ENCODE peak calls at places on chromosomes 11 and 22, in four cellular contexts. One of them, this sample, is unnamed.

GRCh38 chr11:19675397-19675796 is 37.2 kb upstream of the NAV2 start:
- DNase-seq in skeletal muscle cell: no peak
- DNase-seq in naive thymus-derived CD4-positive, alpha-beta T cell: no peak
- DNase-seq in fibroblast of the aortic adventitia: no peak
- DNase-seq in this sample: no peak

GRCh38 chr11:30016588-30017363 is at the start of gene KCNA4:
- DNase-seq in skeletal muscle cell: no peak
- DNase-seq in naive thymus-derived CD4-positive, alpha-beta T cell: no peak
- DNase-seq in fibroblast of the aortic adventitia: no peak
- DNase-seq in this sample: no peak

GRCh38 chr11:69096473-69096872 is 47.7 kb downstream of the TPCN2 start:
- DNase-seq in skeletal muscle cell: no peak
- DNase-seq in naive thymus-derived CD4-positive, alpha-beta T cell: no peak
- DNase-seq in fibroblast of the aortic adventitia: no peak
- DNase-seq in this sample: no peak

GRCh38 chr11:87263979-87264378 is 226.2 kb downstream of the TMEM135 start:
- DNase-seq in skeletal muscle cell: no peak
- DNase-seq in naive thymus-derived CD4-positive, alpha-beta T cell: no peak
- DNase-seq in fibroblast of the aortic adventitia: no peak
- DNase-seq in this sample: no peak

GRCh38 chr11:111910637-111911562 is 670 bp downstream of the CRYAB start:
- DNase-seq in skeletal muscle cell: no peak
- DNase-seq in naive thymus-derived CD4-positive, alpha-beta T cell: no peak
- DNase-seq in fibroblast of the aortic adventitia: no peak
- DNase-seq in this sample: no peak

GRCh38 chr22:48548391-48548790 is 1279.3 kb downstream of the BRD1 start:
- DNase-seq in skeletal muscle cell: no peak
- DNase-seq in naive thymus-derived CD4-positive, alpha-beta T cell: no peak
- DNase-seq in fibroblast of the aortic adventitia: no peak
- DNase-seq in this sample: no peak

GRCh38 chr11:36148701-36149100 is 140.5 kb downstream of the COMMD9 start:
- DNase-seq in skeletal muscle cell: no peak
- DNase-seq in naive thymus-derived CD4-positive, alpha-beta T cell: no peak
- DNase-seq in fibroblast of the aortic adventitia: no peak
- DNase-seq in this sample: no peak

GRCh38 chr11:86523738-86524602 is 148.4 kb downstream of the ME3 start:
- DNase-seq in skeletal muscle cell: peak; percentile 77
- DNase-seq in naive thymus-derived CD4-positive, alpha-beta T cell: no peak
- DNase-seq in fibroblast of the aortic adventitia: peak; percentile 94
- DNase-seq in this sample: no peak

GRCh38 chr11:75849917-75850316 is 34.9 kb downstream of the UVRAG start:
- DNase-seq in skeletal muscle cell: no peak
- DNase-seq in naive thymus-derived CD4-positive, alpha-beta T cell: no peak
- DNase-seq in fibroblast of the aortic adventitia: no peak
- DNase-seq in this sample: no peak

GRCh38 chr11:34149786-34150185 is 44.4 kb downstream of the NAT10 start:
- DNase-seq in skeletal muscle cell: no peak
- DNase-seq in naive thymus-derived CD4-positive, alpha-beta T cell: no peak
- DNase-seq in fibroblast of the aortic adventitia: peak; percentile 13
- DNase-seq in this sample: no peak

GRCh38 chr22:48951836-48952235 is 875.8 kb downstream of the BRD1 start:
- DNase-seq in skeletal muscle cell: no peak
- DNase-seq in naive thymus-derived CD4-positive, alpha-beta T cell: no peak
- DNase-seq in fibroblast of the aortic adventitia: no peak
- DNase-seq in this sample: no peak

GRCh38 chr22:37427128-37427710 is at the start of gene ELFN2:
- DNase-seq in skeletal muscle cell: no peak
- DNase-seq in naive thymus-derived CD4-positive, alpha-beta T cell: no peak
- DNase-seq in fibroblast of the aortic adventitia: no peak
- DNase-seq in this sample: no peak
- H3K4me3 ChIP-seq in skeletal muscle cell: peak within 1 kb of the TSS; percentile 64
- H3K4me3 ChIP-seq in naive thymus-derived CD4-positive, alpha-beta T cell: peak within 1 kb of the TSS; percentile 9
- H3K4me3 ChIP-seq in fibroblast of the aortic adventitia: peak within 1 kb of the TSS; percentile 64
- H3K4me3 ChIP-seq in this sample: peak within 1 kb of the TSS; percentile 67

GRCh38 chr22:35460678-35461077 is 60.7 kb downstream of the MCM5 start:
- DNase-seq in skeletal muscle cell: no peak
- DNase-seq in naive thymus-derived CD4-positive, alpha-beta T cell: no peak
- DNase-seq in fibroblast of the aortic adventitia: no peak
- DNase-seq in this sample: no peak
- H3K4me3 ChIP-seq in skeletal muscle cell: no peak overlapping the region
- H3K4me3 ChIP-seq in naive thymus-derived CD4-positive, alpha-beta T cell: no peak overlapping the region
- H3K4me3 ChIP-seq in fibroblast of the aortic adventitia: no peak overlapping the region
- H3K4me3 ChIP-seq in this sample: no peak overlapping the region

DNA sequence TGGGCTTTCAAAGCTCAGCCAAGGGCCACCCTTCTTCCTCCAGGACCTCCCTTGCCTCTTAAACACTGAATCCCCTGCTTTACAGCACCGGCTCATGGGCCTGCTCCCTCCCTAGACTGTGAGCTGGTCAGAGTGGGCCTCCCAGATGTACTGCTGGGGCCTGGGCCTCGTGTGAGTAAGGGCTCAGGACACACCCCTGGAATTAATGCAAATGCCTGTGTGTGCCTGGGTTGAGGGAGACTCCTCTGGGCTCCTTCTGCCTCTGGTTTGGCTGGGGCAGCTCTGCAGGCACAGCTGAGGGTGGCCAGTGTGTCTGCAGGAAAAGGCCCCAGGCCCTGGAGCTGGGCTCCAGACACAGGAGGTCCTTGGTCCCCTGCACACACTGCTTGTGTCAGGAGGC is 24.2 kb downstream of the ALX4 start:
- DNase-seq in skeletal muscle cell: no peak
- DNase-seq in naive thymus-derived CD4-positive, alpha-beta T cell: no peak
- DNase-seq in fibroblast of the aortic adventitia: no peak
- DNase-seq in this sample: no peak
- H3K4me3 ChIP-seq in skeletal muscle cell: no peak overlapping the region
- H3K4me3 ChIP-seq in naive thymus-derived CD4-positive, alpha-beta T cell: no peak overlapping the region
- H3K4me3 ChIP-seq in fibroblast of the aortic adventitia: no peak overlapping the region
- H3K4me3 ChIP-seq in this sample: no peak overlapping the region

DNA sequence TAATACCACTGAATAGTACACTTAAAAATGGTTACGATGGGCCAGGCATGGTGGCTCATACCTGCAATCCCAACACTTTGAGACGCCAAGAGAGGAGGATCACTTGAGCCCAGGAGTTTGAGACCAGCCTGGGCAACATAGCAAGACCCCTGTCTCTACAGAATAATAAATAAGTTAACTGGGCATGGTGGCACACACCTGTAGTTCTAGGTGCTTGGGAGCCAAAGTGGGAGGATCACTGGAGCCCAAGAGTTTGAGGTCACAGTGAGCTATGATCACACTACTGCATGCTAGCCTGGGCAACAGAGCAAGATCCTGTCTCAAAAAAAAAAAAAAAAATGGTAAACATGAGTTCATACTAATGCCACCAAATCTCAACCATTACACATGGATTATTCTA is 61.3 kb downstream of the CD6 start:
- DNase-seq in skeletal muscle cell: no peak
- DNase-seq in naive thymus-derived CD4-positive, alpha-beta T cell: no peak
- DNase-seq in fibroblast of the aortic adventitia: no peak
- DNase-seq in this sample: no peak
- H3K4me3 ChIP-seq in skeletal muscle cell: no peak overlapping the region
- H3K4me3 ChIP-seq in naive thymus-derived CD4-positive, alpha-beta T cell: no peak overlapping the region
- H3K4me3 ChIP-seq in fibroblast of the aortic adventitia: no peak overlapping the region
- H3K4me3 ChIP-seq in this sample: no peak overlapping the region

GRCh38 chr11:57244911-57245310 is 7.9 kb upstream of the APLNR start:
- DNase-seq in skeletal muscle cell: no peak
- DNase-seq in naive thymus-derived CD4-positive, alpha-beta T cell: no peak
- DNase-seq in fibroblast of the aortic adventitia: no peak
- DNase-seq in this sample: no peak

GRCh38 chr11:57248780-57249383 is 11.8 kb upstream of the APLNR start:
- DNase-seq in skeletal muscle cell: no peak
- DNase-seq in naive thymus-derived CD4-positive, alpha-beta T cell: no peak
- DNase-seq in fibroblast of the aortic adventitia: peak; percentile 77
- DNase-seq in this sample: peak; percentile 33

GRCh38 chr11:57251491-57252104 is 14.5 kb upstream of the APLNR start:
- DNase-seq in skeletal muscle cell: no peak
- DNase-seq in naive thymus-derived CD4-positive, alpha-beta T cell: no peak
- DNase-seq in fibroblast of the aortic adventitia: peak; percentile 62
- DNase-seq in this sample: no peak

GRCh38 chr11:57251037-57251436 is 14.0 kb upstream of the APLNR start:
- DNase-seq in skeletal muscle cell: no peak
- DNase-seq in naive thymus-derived CD4-positive, alpha-beta T cell: no peak
- DNase-seq in fibroblast of the aortic adventitia: no peak
- DNase-seq in this sample: no peak

GRCh38 chr11:57249384-57250319 is 12.6 kb upstream of the APLNR start:
- DNase-seq in skeletal muscle cell: no peak
- DNase-seq in naive thymus-derived CD4-positive, alpha-beta T cell: no peak
- DNase-seq in fibroblast of the aortic adventitia: peak; percentile 74
- DNase-seq in this sample: peak; percentile 16
- H3K4me3 ChIP-seq in skeletal muscle cell: no peak overlapping the region
- H3K4me3 ChIP-seq in naive thymus-derived CD4-positive, alpha-beta T cell: no peak overlapping the region
- H3K4me3 ChIP-seq in fibroblast of the aortic adventitia: peak overlapping the region; percentile 6
- H3K4me3 ChIP-seq in this sample: peak overlapping the region; percentile 18